ENCODE peak calls at places on chromosomes 5 and 9, in five cellular contexts. F is Kasumi-1; T is activated CD8-positive, alpha-beta memory T cell treated with anti-CD3 and anti-CD28 coated beads for 24 hours; C is HTR-8/SVneo; U is EH. V is an unnamed sample.

GRCh38 chr9:102044133-102044532 is 305.7 kb upstream of the GRIN3A start:
- DNase-seq in C (no peak), U (no peak), T (no peak), F (no peak), V (no peak)

GRCh38 chr5:347712-348284 is 26.3 kb downstream of the AHRR start:
- DNase-seq in F (no peak), U (no peak), T (peak), C (no peak), V (no peak)

GRCh38 chr9:114484854-114485443 is 20.3 kb downstream of the WHRN start:
- DNase-seq in T (peak), U (peak), C (peak), F (no peak), V (no peak)

GRCh38 chr5:142017832-142018427 is 5.1 kb upstream of the GNPDA1 start:
- DNase-seq in F (no peak), C (no peak), T (peak), U (peak), V (no peak)

GRCh38 chr5:20972419-20972925 is 984.5 kb upstream of the CDH18 start:
- DNase-seq in T (no peak), F (peak), U (no peak), C (peak), V (no peak)

GRCh38 chr9:120366646-120367019 is 213.3 kb downstream of the CDK5RAP2 start:
- DNase-seq in C (peak), U (peak), T (no peak), F (no peak), V (no peak)

GRCh38 chr5:132947661-132948060 is 15.8 kb downstream of the AFF4 start:
- DNase-seq in F (no peak), C (no peak), U (peak), T (no peak), V (no peak)

GRCh38 chr5:5404376-5404775 is 18.1 kb upstream of the ICE1 start:
- DNase-seq in F (no peak), T (no peak), C (no peak), U (no peak), V (no peak)

GRCh38 chr5:53073349-53073748 is 36.2 kb downstream of the MOCS2 start:
- DNase-seq in F (no peak), U (no peak), C (no peak), T (no peak), V (no peak)

GRCh38 chr5:129003232-129003631 is 37.9 kb downstream of the SLC27A6 start:
- DNase-seq in T (no peak), F (no peak), U (no peak), C (no peak), V (no peak)